ENCODE peak calls at places on chromosomes 4 and X, in four cellular contexts. V is type B pancreatic cell, N is upper lobe of right lung, S is GM13977. L is an unnamed sample.

GRCh38 chr4:79652726-79653125 is 244.7 kb upstream of the GK2 start:
- DNase-seq in V (no peak), N (no peak), S (no peak), L (no peak)

GRCh38 chrX:65745992-65746391 is 78.5 kb downstream of the MSN start:
- DNase-seq in N (no peak), V (no peak), S (no peak), L (no peak)

GRCh38 chrX:154135458-154136229 is 8.4 kb upstream of the OPN1LW start:
- DNase-seq in V (no peak), S (no peak), N (no peak), L (no peak)

GRCh38 chr4:5969336-5969735 is 48.9 kb downstream of the C4orf50 start:
- DNase-seq in V (no peak), N (peak; percentile 20), S (no peak), L (no peak)

GRCh38 chrX:120672389-120672788 is 42.5 kb upstream of the C1GALT1C1 start:
- DNase-seq in N (no peak), S (no peak), V (no peak), L (no peak)

GRCh38 chrX:9677098-9677739 is 88.4 kb downstream of the GPR143 start:
- DNase-seq in S (peak; percentile 73), V (no peak), N (no peak), L (peak; percentile 79)

GRCh38 chrX:97057349-97057909 is 173.7 kb downstream of the RPA4 start:
- DNase-seq in N (no peak), S (no peak), V (no peak), L (no peak)

GRCh38 chr4:76984127-76984526 is 34.6 kb downstream of the SEPTIN11 start:
- DNase-seq in S (peak; percentile 34), V (no peak), N (no peak), L (peak; percentile 37)

GRCh38 chrX:104166735-104167436 is 633 bp downstream of the FAM199X start:
- DNase-seq in V (no peak), S (no peak), N (no peak), L (no peak)

GRCh38 chrX:134908235-134908834 is 82.5 kb upstream of the SMIM10 start:
- DNase-seq in S (no peak), V (no peak), N (no peak), L (peak; percentile 33)

GRCh38 chr4:55173580-55173979 is 48.2 kb upstream of the KDR start:
- DNase-seq in N (no peak), V (no peak), S (no peak), L (no peak)

GRCh38 chrX:118178450-118178849 is 61.8 kb upstream of the KLHL13 start:
- DNase-seq in N (no peak), S (no peak), V (no peak), L (no peak)

GRCh38 chr4:115090483-115091075 is 22.8 kb downstream of the NDST4 start:
- DNase-seq in N (no peak), S (peak; percentile 14), V (no peak), L (peak; percentile 6)

GRCh38 chrX:48025561-48025960 is 18.8 kb downstream of the SPACA5 start:
- DNase-seq in S (peak; percentile 40), N (no peak), V (no peak), L (peak; percentile 40)

GRCh38 chrX:153672531-153673397 is 849 bp downstream of the PNCK start:
- DNase-seq in S (peak; percentile 23), V (no peak), N (no peak), L (no peak)

GRCh38 chr4:38078590-38079381 is 118.6 kb downstream of the PTTG2 start:
- DNase-seq in N (no peak), S (no peak), V (no peak), L (no peak)

GRCh38 chr4:142984871-142985585 is 138.9 kb upstream of the INPP4B start:
- DNase-seq in N (no peak), V (no peak), S (no peak), L (no peak)

GRCh38 chrX:117274943-117275342 is 812.2 kb upstream of the CT83 start:
- DNase-seq in V (no peak), S (no peak), N (no peak), L (no peak)

GRCh38 chr4:158020175-158020574 is 152.7 kb downstream of the GASK1B start:
- DNase-seq in N (no peak), V (no peak), S (no peak), L (no peak)

GRCh38 chr4:142656178-142656577 is 189.9 kb downstream of the INPP4B start:
- DNase-seq in N (no peak), S (no peak), V (no peak), L (no peak)

GRCh38 chrX:140431521-140431920 is 73.3 kb downstream of the SOX3 start:
- DNase-seq in N (no peak), S (no peak), V (no peak), L (no peak)

GRCh38 chr4:11912886-11913285 is 484.2 kb upstream of the HS3ST1 start:
- DNase-seq in S (no peak), V (no peak), N (no peak), L (no peak)

DNA sequence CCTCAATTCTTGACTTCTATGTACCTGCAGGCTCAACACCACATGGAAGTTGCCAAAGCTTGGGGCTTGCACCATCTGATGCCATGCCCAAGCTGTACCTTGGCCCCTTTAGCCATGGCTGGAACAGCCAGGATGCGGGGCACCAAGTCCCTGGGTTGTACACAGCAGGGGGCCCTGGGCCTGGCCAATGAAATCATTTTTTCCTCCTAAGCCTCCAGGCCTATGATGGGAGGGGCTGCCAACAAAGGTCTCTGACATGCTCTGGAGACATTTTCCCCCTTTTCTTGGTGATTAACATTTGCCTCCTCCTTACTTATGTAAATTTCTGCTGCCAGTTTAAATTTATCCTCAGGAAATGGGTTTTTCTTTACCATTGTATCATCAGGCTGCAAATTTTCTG is 1428.1 kb downstream of the C4orf33 start:
- DNase-seq in N (no peak), V (no peak), S (no peak), L (no peak)
- TF ChIP-seq CTCF in N (no peak), V (no peak), S (no peak), L (no peak)

GRCh38 chr4:31538877-31539276 is 818.7 kb downstream of the PCDH7 start:
- DNase-seq in V (no peak), N (no peak), S (no peak), L (no peak)
- TF ChIP-seq CTCF in V (no peak), N (no peak), S (no peak), L (no peak)

DNA sequence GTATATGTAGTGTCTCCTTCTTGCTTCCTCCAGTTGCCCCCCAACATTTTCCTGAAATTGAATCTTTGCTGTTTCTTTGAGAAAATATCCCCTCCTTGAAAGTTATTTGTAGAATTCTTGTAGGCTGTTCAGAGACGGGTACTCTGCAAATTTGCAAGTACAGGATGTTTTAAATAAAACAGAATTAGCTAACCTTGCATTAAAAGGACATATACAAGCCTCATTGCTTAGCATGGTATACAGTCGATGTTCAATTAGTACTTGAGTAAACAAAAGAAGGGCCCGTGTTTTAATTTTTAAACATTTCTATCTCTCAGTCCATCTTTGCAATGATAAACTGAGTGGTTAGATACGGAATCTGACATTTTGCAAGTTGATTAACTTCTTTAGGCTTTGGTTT is 50.8 kb downstream of the RAPGEF2 start:
- DNase-seq in V (no peak), S (no peak), N (no peak), L (no peak)
- TF ChIP-seq CTCF in V (no peak), S (no peak), N (no peak), L (no peak)

GRCh38 chr4:107737470-107737869 is 17.4 kb upstream of the PAPSS1 start:
- DNase-seq in S (no peak), N (no peak), V (no peak), L (no peak)

GRCh38 chr4:107736037-107736436 is 16.0 kb upstream of the PAPSS1 start:
- DNase-seq in V (no peak), N (no peak), S (no peak), L (no peak)

GRCh38 chr4:107736924-107737448 is 17.0 kb upstream of the PAPSS1 start:
- DNase-seq in N (no peak), V (no peak), S (peak; percentile 40), L (peak; percentile 44)

GRCh38 chr4:107733431-107733925 is 13.4 kb upstream of the PAPSS1 start:
- DNase-seq in V (no peak), S (no peak), N (no peak), L (no peak)

GRCh38 chr4:107734120-107734519 is 14.1 kb upstream of the PAPSS1 start:
- DNase-seq in S (no peak), V (no peak), N (no peak), L (no peak)
- TF ChIP-seq CTCF in S (peak; percentile 27), V (peak; percentile 52), N (no peak), L (no peak)

L was measured in GM13976.